ENCODE peak calls at places on chromosomes 12 and 14, in five cellular contexts. One of them, this sample, is unnamed.

GRCh38 chr14:90850487-90850886 is 34.3 kb upstream of the TTC7B start:
- DNase-seq in ACHN: peak
- DNase-seq in iris pigment epithelial cell: peak
- DNase-seq in NCI-H345: no peak
- DNase-seq in thoracic aorta: no peak
- DNase-seq in this sample: peak

GRCh38 chr14:36517242-36518030 is 2.6 kb downstream of the NKX2-1 start:
- DNase-seq in ACHN: no peak
- DNase-seq in iris pigment epithelial cell: no peak
- DNase-seq in NCI-H345: peak
- DNase-seq in thoracic aorta: no peak
- DNase-seq in this sample: no peak

GRCh38 chr14:61661471-61661988 is 33.8 kb upstream of the HIF1A start:
- DNase-seq in ACHN: no peak
- DNase-seq in iris pigment epithelial cell: peak
- DNase-seq in NCI-H345: no peak
- DNase-seq in thoracic aorta: no peak
- DNase-seq in this sample: peak

GRCh38 chr14:63632932-63633514 is 8.6 kb downstream of the WDR89 start:
- DNase-seq in ACHN: peak
- DNase-seq in iris pigment epithelial cell: no peak
- DNase-seq in NCI-H345: no peak
- DNase-seq in thoracic aorta: no peak
- DNase-seq in this sample: peak

GRCh38 chr14:89773151-89773550 is 181.4 kb downstream of the EFCAB11 start:
- DNase-seq in ACHN: no peak
- DNase-seq in iris pigment epithelial cell: no peak
- DNase-seq in NCI-H345: peak
- DNase-seq in thoracic aorta: no peak
- DNase-seq in this sample: no peak

GRCh38 chr12:68003777-68004176 is 14.5 kb downstream of the IFNG-AS1 start:
- DNase-seq in ACHN: no peak
- DNase-seq in iris pigment epithelial cell: no peak
- DNase-seq in NCI-H345: no peak
- DNase-seq in thoracic aorta: no peak
- DNase-seq in this sample: no peak

GRCh38 chr12:12784911-12785814 is at the start of gene APOLD1:
- DNase-seq in ACHN: no peak
- DNase-seq in iris pigment epithelial cell: peak
- DNase-seq in NCI-H345: no peak
- DNase-seq in thoracic aorta: no peak
- DNase-seq in this sample: peak

GRCh38 chr12:14772946-14773345 is 30.3 kb downstream of the WBP11 start:
- DNase-seq in ACHN: no peak
- DNase-seq in iris pigment epithelial cell: no peak
- DNase-seq in NCI-H345: no peak
- DNase-seq in thoracic aorta: no peak
- DNase-seq in this sample: no peak

GRCh38 chr12:131101006-131101405 is 147.3 kb downstream of the ADGRD1 start:
- DNase-seq in ACHN: no peak
- DNase-seq in iris pigment epithelial cell: no peak
- DNase-seq in NCI-H345: no peak
- DNase-seq in thoracic aorta: no peak
- DNase-seq in this sample: no peak

GRCh38 chr12:51721281-51721940 is 127.1 kb downstream of the FIGNL2 start:
- DNase-seq in ACHN: no peak
- DNase-seq in iris pigment epithelial cell: peak
- DNase-seq in NCI-H345: no peak
- DNase-seq in thoracic aorta: no peak
- DNase-seq in this sample: peak

GRCh38 chr14:23577710-23578392 is 739 bp downstream of the JPH4 start:
- DNase-seq in ACHN: no peak
- DNase-seq in iris pigment epithelial cell: no peak
- DNase-seq in NCI-H345: no peak
- DNase-seq in thoracic aorta: no peak
- DNase-seq in this sample: no peak

GRCh38 chr12:113244015-113244983 is 23.0 kb downstream of the TPCN1 start:
- DNase-seq in ACHN: peak
- DNase-seq in iris pigment epithelial cell: no peak
- DNase-seq in NCI-H345: peak
- DNase-seq in thoracic aorta: no peak
- DNase-seq in this sample: peak

GRCh38 chr12:106154781-106155273 is 16.1 kb upstream of the NUAK1 start:
- DNase-seq in ACHN: no peak
- DNase-seq in iris pigment epithelial cell: no peak
- DNase-seq in NCI-H345: no peak
- DNase-seq in thoracic aorta: no peak
- DNase-seq in this sample: no peak

GRCh38 chr12:106329231-106329985 is 26.9 kb downstream of the TCP11L2 start:
- DNase-seq in ACHN: no peak
- DNase-seq in iris pigment epithelial cell: no peak
- DNase-seq in NCI-H345: no peak
- DNase-seq in thoracic aorta: no peak
- DNase-seq in this sample: no peak

GRCh38 chr12:48765753-48766162 is 23.1 kb downstream of the ADCY6 start:
- DNase-seq in ACHN: no peak
- DNase-seq in iris pigment epithelial cell: peak
- DNase-seq in NCI-H345: no peak
- DNase-seq in thoracic aorta: no peak
- DNase-seq in this sample: peak

GRCh38 chr14:57008534-57008933 is 198.3 kb upstream of the OTX2 start:
- DNase-seq in ACHN: no peak
- DNase-seq in iris pigment epithelial cell: no peak
- DNase-seq in NCI-H345: no peak
- DNase-seq in thoracic aorta: no peak
- DNase-seq in this sample: no peak

GRCh38 chr12:89671469-89671868 is 37.2 kb downstream of the ATP2B1 start:
- DNase-seq in ACHN: peak
- DNase-seq in iris pigment epithelial cell: peak
- DNase-seq in NCI-H345: no peak
- DNase-seq in thoracic aorta: no peak
- DNase-seq in this sample: peak

GRCh38 chr14:56145965-56146364 is 27.8 kb downstream of the PELI2 start:
- DNase-seq in ACHN: no peak
- DNase-seq in iris pigment epithelial cell: peak
- DNase-seq in NCI-H345: no peak
- DNase-seq in thoracic aorta: no peak
- DNase-seq in this sample: peak

GRCh38 chr12:67426067-67426466 is 156.9 kb downstream of the CAND1 start:
- DNase-seq in ACHN: no peak
- DNase-seq in iris pigment epithelial cell: peak
- DNase-seq in NCI-H345: peak
- DNase-seq in thoracic aorta: no peak
- DNase-seq in this sample: peak

GRCh38 chr12:50082644-50083043 is 2.5 kb upstream of the SMARCD1 start:
- DNase-seq in ACHN: peak
- DNase-seq in iris pigment epithelial cell: no peak
- DNase-seq in NCI-H345: no peak
- DNase-seq in thoracic aorta: no peak
- DNase-seq in this sample: no peak

GRCh38 chr12:117282490-117282889 is 78.9 kb downstream of the NOS1 start:
- DNase-seq in ACHN: no peak
- DNase-seq in iris pigment epithelial cell: no peak
- DNase-seq in NCI-H345: no peak
- DNase-seq in thoracic aorta: no peak
- DNase-seq in this sample: no peak

GRCh38 chr14:105299654-105300541 is 903 bp downstream of the BRF1 start:
- DNase-seq in ACHN: no peak
- DNase-seq in iris pigment epithelial cell: no peak
- DNase-seq in NCI-H345: peak
- DNase-seq in thoracic aorta: no peak
- DNase-seq in this sample: peak

GRCh38 chr14:91115986-91116385 is 2.1 kb downstream of the DGLUCY start:
- DNase-seq in ACHN: no peak
- DNase-seq in iris pigment epithelial cell: peak
- DNase-seq in NCI-H345: no peak
- DNase-seq in thoracic aorta: no peak
- DNase-seq in this sample: peak

GRCh38 chr14:38507299-38507698 is 251.4 kb upstream of the CLEC14A start:
- DNase-seq in ACHN: no peak
- DNase-seq in iris pigment epithelial cell: no peak
- DNase-seq in NCI-H345: no peak
- DNase-seq in thoracic aorta: no peak
- DNase-seq in this sample: no peak

GRCh38 chr12:89216141-89216952 is 136.0 kb downstream of the DUSP6 start:
- DNase-seq in ACHN: no peak
- DNase-seq in iris pigment epithelial cell: no peak
- DNase-seq in NCI-H345: no peak
- DNase-seq in thoracic aorta: no peak
- DNase-seq in this sample: no peak

GRCh38 chr14:92759300-92759678 is 10.9 kb upstream of the LGMN start:
- DNase-seq in ACHN: peak
- DNase-seq in iris pigment epithelial cell: peak
- DNase-seq in NCI-H345: no peak
- DNase-seq in thoracic aorta: no peak
- DNase-seq in this sample: peak

GRCh38 chr14:96383445-96383844 is 8.5 kb upstream of the AK7 start:
- DNase-seq in ACHN: no peak
- DNase-seq in iris pigment epithelial cell: peak
- DNase-seq in NCI-H345: no peak
- DNase-seq in thoracic aorta: no peak
- DNase-seq in this sample: no peak

GRCh38 chr12:50283230-50283923 is at the start of gene LIMA1:
- DNase-seq in ACHN: peak
- DNase-seq in iris pigment epithelial cell: peak
- DNase-seq in NCI-H345: peak
- DNase-seq in thoracic aorta: peak
- DNase-seq in this sample: peak

GRCh38 chr12:47725893-47726292 is 603 bp upstream of the ENDOU start:
- DNase-seq in ACHN: no peak
- DNase-seq in iris pigment epithelial cell: peak
- DNase-seq in NCI-H345: no peak
- DNase-seq in thoracic aorta: no peak
- DNase-seq in this sample: peak